ENCODE peak calls at places on chromosomes 12 and 14, in five cellular contexts. One of them, this sample, is unnamed.

GRCh38 chr14:24032727-24033418 is 18.9 kb upstream of the CARMIL3 start:
- DNase-seq in ELR: peak
- DNase-seq in endothelial cell of umbilical vein: no peak
- DNase-seq in fibroblast of pulmonary artery: peak
- DNase-seq in NCI-H82: no peak
- DNase-seq in this sample: peak

GRCh38 chr12:33251548-33251947 is 188.1 kb downstream of the SYT10 start:
- DNase-seq in ELR: no peak
- DNase-seq in endothelial cell of umbilical vein: no peak
- DNase-seq in fibroblast of pulmonary artery: no peak
- DNase-seq in NCI-H82: no peak
- DNase-seq in this sample: no peak

GRCh38 chr14:104184911-104185499 is 46.6 kb downstream of the KIF26A start:
- DNase-seq in ELR: no peak
- DNase-seq in endothelial cell of umbilical vein: peak
- DNase-seq in fibroblast of pulmonary artery: peak
- DNase-seq in NCI-H82: no peak
- DNase-seq in this sample: peak

GRCh38 chr14:104280085-104280901 is 141.9 kb downstream of the KIF26A start:
- DNase-seq in ELR: no peak
- DNase-seq in endothelial cell of umbilical vein: no peak
- DNase-seq in fibroblast of pulmonary artery: no peak
- DNase-seq in NCI-H82: no peak
- DNase-seq in this sample: no peak

GRCh38 chr12:2172040-2172439 is 119.3 kb downstream of the CACNA1C start:
- DNase-seq in ELR: no peak
- DNase-seq in endothelial cell of umbilical vein: no peak
- DNase-seq in fibroblast of pulmonary artery: no peak
- DNase-seq in NCI-H82: peak
- DNase-seq in this sample: no peak

GRCh38 chr14:26527095-26527494 is 70.7 kb downstream of the NOVA1 start:
- DNase-seq in ELR: no peak
- DNase-seq in endothelial cell of umbilical vein: no peak
- DNase-seq in fibroblast of pulmonary artery: peak
- DNase-seq in NCI-H82: no peak
- DNase-seq in this sample: no peak

GRCh38 chr14:54444701-54445100 is 3.5 kb upstream of the CNIH1 start:
- DNase-seq in ELR: no peak
- DNase-seq in endothelial cell of umbilical vein: no peak
- DNase-seq in fibroblast of pulmonary artery: no peak
- DNase-seq in NCI-H82: no peak
- DNase-seq in this sample: no peak

GRCh38 chr12:2284321-2284813 is 231.6 kb downstream of the CACNA1C start:
- DNase-seq in ELR: peak
- DNase-seq in endothelial cell of umbilical vein: no peak
- DNase-seq in fibroblast of pulmonary artery: peak
- DNase-seq in NCI-H82: no peak
- DNase-seq in this sample: peak

GRCh38 chr14:83491091-83491490 is 1957.4 kb upstream of the SEL1L start:
- DNase-seq in ELR: no peak
- DNase-seq in endothelial cell of umbilical vein: no peak
- DNase-seq in fibroblast of pulmonary artery: no peak
- DNase-seq in NCI-H82: peak
- DNase-seq in this sample: peak

GRCh38 chr14:68463705-68464104 is 329.2 kb downstream of the ZFP36L1 start:
- DNase-seq in ELR: peak
- DNase-seq in endothelial cell of umbilical vein: no peak
- DNase-seq in fibroblast of pulmonary artery: no peak
- DNase-seq in NCI-H82: no peak
- DNase-seq in this sample: no peak

GRCh38 chr14:74161526-74162158 is 76.9 kb downstream of the LIN52 start:
- DNase-seq in ELR: no peak
- DNase-seq in endothelial cell of umbilical vein: no peak
- DNase-seq in fibroblast of pulmonary artery: no peak
- DNase-seq in NCI-H82: peak
- DNase-seq in this sample: no peak

GRCh38 chr12:123973552-123974341 is 732 bp downstream of the ZNF664 start:
- DNase-seq in ELR: peak
- DNase-seq in endothelial cell of umbilical vein: peak
- DNase-seq in fibroblast of pulmonary artery: peak
- DNase-seq in NCI-H82: peak
- DNase-seq in this sample: peak

GRCh38 chr12:76018672-76019071 is 12.9 kb downstream of the PHLDA1 start:
- DNase-seq in ELR: no peak
- DNase-seq in endothelial cell of umbilical vein: no peak
- DNase-seq in fibroblast of pulmonary artery: no peak
- DNase-seq in NCI-H82: no peak
- DNase-seq in this sample: no peak

GRCh38 chr12:79737875-79738718 is 47.3 kb upstream of the PAWR start:
- DNase-seq in ELR: peak
- DNase-seq in endothelial cell of umbilical vein: peak
- DNase-seq in fibroblast of pulmonary artery: peak
- DNase-seq in NCI-H82: peak
- DNase-seq in this sample: peak

GRCh38 chr14:65164068-65164824 is 61.9 kb upstream of the MAX start:
- DNase-seq in ELR: peak
- DNase-seq in endothelial cell of umbilical vein: peak
- DNase-seq in fibroblast of pulmonary artery: peak
- DNase-seq in NCI-H82: peak
- DNase-seq in this sample: peak

GRCh38 chr12:13049816-13050215 is 5.6 kb downstream of the FAM234B start:
- DNase-seq in ELR: peak
- DNase-seq in endothelial cell of umbilical vein: peak
- DNase-seq in fibroblast of pulmonary artery: peak
- DNase-seq in NCI-H82: peak
- DNase-seq in this sample: peak

GRCh38 chr12:11827096-11827841 is 177.8 kb downstream of the ETV6 start:
- DNase-seq in ELR: peak
- DNase-seq in endothelial cell of umbilical vein: no peak
- DNase-seq in fibroblast of pulmonary artery: no peak
- DNase-seq in NCI-H82: no peak
- DNase-seq in this sample: no peak

GRCh38 chr12:69324797-69325466 is 23.2 kb upstream of the LYZ start:
- DNase-seq in ELR: no peak
- DNase-seq in endothelial cell of umbilical vein: no peak
- DNase-seq in fibroblast of pulmonary artery: no peak
- DNase-seq in NCI-H82: no peak
- DNase-seq in this sample: no peak

GRCh38 chr12:53230971-53231858 is 794 bp downstream of the RARG start:
- DNase-seq in ELR: no peak
- DNase-seq in endothelial cell of umbilical vein: no peak
- DNase-seq in fibroblast of pulmonary artery: no peak
- DNase-seq in NCI-H82: no peak
- DNase-seq in this sample: no peak

GRCh38 chr12:85923767-85924331 is 49.8 kb downstream of the NTS start:
- DNase-seq in ELR: peak
- DNase-seq in endothelial cell of umbilical vein: peak
- DNase-seq in fibroblast of pulmonary artery: peak
- DNase-seq in NCI-H82: peak
- DNase-seq in this sample: peak

GRCh38 chr12:1360812-1361211 is 233.6 kb downstream of the FBXL14 start:
- DNase-seq in ELR: peak
- DNase-seq in endothelial cell of umbilical vein: no peak
- DNase-seq in fibroblast of pulmonary artery: peak
- DNase-seq in NCI-H82: no peak
- DNase-seq in this sample: no peak

This sample was measured in NCI-H69.